ENCODE peak calls at places on chromosomes 5 and 9, in nine cellular contexts. E is adrenal gland, O is HepG2, L is A549, Q is stomach, J is ovary, R is tibial nerve, B is IMR-90, I is uterus. D is an unnamed sample.

GRCh38 chr5:143454936-143455516 is 51.5 kb upstream of the NR3C1 start:
- DNase-seq in E (no peak), O (no peak), L (no peak), Q (no peak), J (no peak), R (no peak), B (no peak), I (no peak), D (no peak)

GRCh38 chr9:93257808-93258331 is 73.9 kb downstream of the WNK2 start:
- DNase-seq in E (peak), O (no peak), L (no peak), Q (peak), J (peak), R (no peak), B (no peak), I (no peak), D (no peak)

GRCh38 chr9:110021891-110022290 is 186.1 kb downstream of the C9orf152 start:
- DNase-seq in E (no peak), O (no peak), L (no peak), Q (no peak), J (no peak), R (no peak), B (no peak), I (no peak), D (no peak)

GRCh38 chr9:27333241-27334052 is 36.5 kb upstream of the EQTN start:
- DNase-seq in E (peak), O (peak), L (peak), Q (peak), J (peak), R (peak), B (peak), I (peak), D (peak)

GRCh38 chr5:36664762-36665161 is 58.4 kb downstream of the SLC1A3 start:
- DNase-seq in E (no peak), O (no peak), L (no peak), Q (no peak), J (no peak), R (no peak), B (no peak), I (no peak), D (no peak)

GRCh38 chr9:2208991-2209390 is 193.8 kb downstream of the SMARCA2 start:
- DNase-seq in E (no peak), O (no peak), L (no peak), Q (no peak), J (no peak), R (no peak), B (no peak), I (no peak), D (no peak)

GRCh38 chr5:143924311-143924710 is 112.3 kb downstream of the HMHB1 start:
- DNase-seq in E (no peak), O (no peak), L (no peak), Q (no peak), J (no peak), R (no peak), B (peak), I (no peak), D (no peak)

GRCh38 chr9:15277400-15278137 is 29.4 kb downstream of the TTC39B start:
- DNase-seq in E (peak), O (peak), L (peak), Q (no peak), J (no peak), R (no peak), B (peak), I (no peak), D (no peak)

GRCh38 chr9:88953401-88954029 is 37.8 kb upstream of the S1PR3 start:
- DNase-seq in E (no peak), O (peak), L (no peak), Q (no peak), J (no peak), R (no peak), B (peak), I (no peak), D (peak)

GRCh38 chr5:149455889-149456409 is 76.9 kb upstream of the IL17B start:
- DNase-seq in E (peak), O (peak), L (no peak), Q (no peak), J (peak), R (no peak), B (peak), I (peak), D (peak)

GRCh38 chr9:87137718-87138117 is 190.4 kb upstream of the GAS1 start:
- DNase-seq in E (no peak), O (no peak), L (no peak), Q (no peak), J (no peak), R (no peak), B (no peak), I (no peak), D (no peak)

GRCh38 chr5:176660860-176661641 is 13.8 kb downstream of the TSPAN17 start:
- DNase-seq in E (peak), O (peak), L (peak), Q (peak), J (peak), R (peak), B (peak), I (peak), D (peak)

GRCh38 chr9:3689555-3689954 is 163.8 kb upstream of the RFX3 start:
- DNase-seq in E (no peak), O (no peak), L (no peak), Q (no peak), J (no peak), R (no peak), B (no peak), I (no peak), D (no peak)

GRCh38 chr9:136336881-136337280 is 9.5 kb downstream of the GPSM1 start:
- DNase-seq in E (no peak), O (no peak), L (no peak), Q (no peak), J (no peak), R (no peak), B (no peak), I (no peak), D (no peak)

GRCh38 chr5:122702524-122702875 is 72.4 kb upstream of the SNX2 start:
- DNase-seq in E (no peak), O (no peak), L (no peak), Q (no peak), J (no peak), R (no peak), B (no peak), I (no peak), D (no peak)

GRCh38 chr5:65103674-65104035 is 334.9 kb downstream of the CWC27 start:
- DNase-seq in E (no peak), O (no peak), L (no peak), Q (no peak), J (no peak), R (peak), B (no peak), I (peak), D (no peak)

GRCh38 chr5:65101706-65102105 is 333.0 kb downstream of the CWC27 start:
- DNase-seq in E (no peak), O (no peak), L (no peak), Q (no peak), J (no peak), R (no peak), B (peak), I (no peak), D (no peak)

GRCh38 chr5:65104831-65105230 is 336.1 kb downstream of the CWC27 start:
- DNase-seq in E (no peak), O (no peak), L (no peak), Q (no peak), J (no peak), R (no peak), B (no peak), I (no peak), D (no peak)

GRCh38 chr5:65102501-65102825 is 333.7 kb downstream of the CWC27 start:
- DNase-seq in E (no peak), O (no peak), L (no peak), Q (no peak), J (no peak), R (no peak), B (no peak), I (no peak), D (no peak)

GRCh38 chr5:65102826-65103673 is 334.3 kb downstream of the CWC27 start:
- DNase-seq in E (peak), O (peak), L (peak), Q (peak), J (peak), R (peak), B (peak), I (peak), D (no peak)
- TF ChIP-seq POLR2A in E (peak), O (no peak), L (peak), Q (no peak), J (no peak), R (no peak), B (no peak), I (no peak), D (peak)

DNA sequence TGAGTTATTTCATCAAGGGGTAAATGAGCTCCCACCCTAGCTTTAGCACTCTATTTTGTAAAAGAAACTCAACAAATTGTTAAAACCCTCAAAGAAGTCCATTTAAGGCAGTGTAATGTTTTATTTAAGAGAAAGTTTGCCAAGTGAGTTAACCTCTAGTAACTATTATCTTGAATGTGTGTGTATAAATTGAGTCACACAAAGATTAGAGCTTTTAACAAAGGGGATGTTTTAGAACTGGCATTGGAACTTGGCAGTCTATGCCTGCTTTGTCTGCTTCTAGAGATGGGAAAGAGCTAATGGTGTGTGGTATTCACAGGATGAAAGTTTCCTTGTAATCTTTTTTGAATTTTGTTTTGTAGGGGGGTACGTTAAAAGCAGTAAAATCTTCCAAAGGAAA is 33.2 kb downstream of the KDM3B start:
- DNase-seq in E (no peak), O (no peak), L (no peak), Q (no peak), J (no peak), R (no peak), B (no peak), I (no peak), D (no peak)
- TF ChIP-seq POLR2A in E (no peak), O (no peak), L (no peak), Q (no peak), J (no peak), R (no peak), B (no peak), I (no peak), D (no peak)

GRCh38 chr5:160162910-160163309 is 43.7 kb upstream of the PWWP2A start:
- DNase-seq in E (no peak), O (no peak), L (no peak), Q (no peak), J (no peak), R (no peak), B (no peak), I (no peak), D (no peak)

GRCh38 chr5:160155017-160155725 is 35.9 kb upstream of the PWWP2A start:
- DNase-seq in E (no peak), O (no peak), L (no peak), Q (no peak), J (no peak), R (no peak), B (no peak), I (no peak), D (no peak)

GRCh38 chr5:160158087-160158486 is 38.8 kb upstream of the PWWP2A start:
- DNase-seq in E (no peak), O (no peak), L (peak), Q (no peak), J (no peak), R (no peak), B (no peak), I (no peak), D (no peak)

GRCh38 chr5:160161626-160162025 is 42.4 kb upstream of the PWWP2A start:
- DNase-seq in E (no peak), O (no peak), L (no peak), Q (peak), J (no peak), R (no peak), B (no peak), I (no peak), D (no peak)

GRCh38 chr5:160159991-160160826 is 41.0 kb upstream of the PWWP2A start:
- DNase-seq in E (no peak), O (no peak), L (no peak), Q (peak), J (peak), R (no peak), B (peak), I (no peak), D (no peak)
- TF ChIP-seq POLR2A in E (no peak), O (no peak), L (no peak), Q (no peak), J (no peak), R (no peak), B (no peak), I (no peak), D (no peak)

GRCh38 chr9:131709741-131710499 is 30.0 kb downstream of the RAPGEF1 start:
- DNase-seq in E (no peak), O (no peak), L (no peak), Q (no peak), J (no peak), R (no peak), B (peak), I (no peak), D (peak)
- TF ChIP-seq POLR2A in E (no peak), O (no peak), L (no peak), Q (no peak), J (no peak), R (no peak), B (no peak), I (no peak), D (no peak)

DNA sequence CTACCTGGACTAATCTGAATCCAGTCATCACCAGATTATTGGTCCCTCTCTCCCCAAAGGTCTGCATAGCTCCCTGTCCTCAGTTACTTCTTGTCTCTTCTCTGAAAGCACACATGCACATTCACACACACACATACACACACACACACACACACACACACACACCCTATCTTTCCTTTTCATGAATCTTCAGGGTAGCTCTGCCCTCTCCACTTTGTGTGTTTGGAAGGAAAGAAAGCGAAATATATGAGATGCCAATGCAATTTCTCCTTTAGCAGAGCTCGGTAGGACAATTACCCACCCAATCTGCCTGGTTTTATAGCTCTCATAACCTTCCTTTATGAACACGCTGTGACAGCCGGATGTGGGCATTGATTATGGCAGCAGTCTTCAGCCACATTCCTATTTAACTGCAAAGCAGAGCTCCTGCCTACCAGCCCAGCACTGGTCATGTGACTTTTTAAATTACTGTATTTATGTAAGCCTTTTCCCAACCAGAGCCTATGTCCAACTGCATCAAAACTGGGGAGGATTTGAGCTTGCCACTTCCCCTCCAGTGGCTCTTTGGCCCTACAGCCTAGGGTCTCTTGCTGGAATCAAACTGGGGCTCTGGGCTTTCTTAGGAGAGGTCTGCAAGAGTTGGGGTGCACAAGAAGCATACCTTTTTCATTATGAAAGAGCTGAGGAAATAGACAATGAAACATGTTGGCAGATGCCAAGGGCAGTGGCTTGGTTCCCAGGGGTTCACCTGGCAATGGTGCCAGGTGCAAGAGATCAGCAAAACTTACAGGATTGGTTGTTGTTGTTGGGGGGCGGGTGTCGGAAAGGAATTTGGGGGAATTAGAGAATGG is 20.8 kb upstream of the MATR3 start:
- DNase-seq in E (peak), O (peak), L (no peak), Q (no peak), J (no peak), R (no peak), B (peak), I (no peak), D (peak)
- TF ChIP-seq POLR2A in E (no peak), O (no peak), L (no peak), Q (no peak), J (no peak), R (no peak), B (no peak), I (no peak), D (no peak)